ENCODE peak calls at places on chromosomes 6 and 20, in six cellular contexts. One of them, this sample, is unnamed.

GRCh38 chr6:156464100-156464878 is 312.9 kb upstream of the ARID1B start:
- DNase-seq in K562: no peak
- DNase-seq in HepG2: no peak
- DNase-seq in GM12878: peak
- DNase-seq in endothelial cell of umbilical vein: no peak
- DNase-seq in A549: no peak
- DNase-seq in this sample: no peak

GRCh38 chr20:53899351-53900167 is 170.8 kb downstream of the BCAS1 start:
- DNase-seq in endothelial cell of umbilical vein: peak
- DNase-seq in A549: peak
- DNase-seq in GM12878: peak
- DNase-seq in HepG2: no peak
- DNase-seq in K562: no peak
- DNase-seq in this sample: peak

GRCh38 chr20:44851545-44851944 is 34.0 kb upstream of the YWHAB start:
- DNase-seq in endothelial cell of umbilical vein: no peak
- DNase-seq in K562: no peak
- DNase-seq in HepG2: no peak
- DNase-seq in GM12878: no peak
- DNase-seq in A549: no peak
- DNase-seq in this sample: no peak

GRCh38 chr6:156840606-156841005 is 63.4 kb downstream of the ARID1B start:
- DNase-seq in endothelial cell of umbilical vein: no peak
- DNase-seq in HepG2: no peak
- DNase-seq in K562: no peak
- DNase-seq in A549: no peak
- DNase-seq in GM12878: no peak
- DNase-seq in this sample: no peak

GRCh38 chr6:189676-190075 is 102.6 kb upstream of the DUSP22 start:
- DNase-seq in A549: no peak
- DNase-seq in endothelial cell of umbilical vein: no peak
- DNase-seq in GM12878: no peak
- DNase-seq in HepG2: no peak
- DNase-seq in K562: no peak
- DNase-seq in this sample: no peak

GRCh38 chr20:5127204-5127858 is 523 bp downstream of the CDS2 start:
- DNase-seq in GM12878: peak
- DNase-seq in endothelial cell of umbilical vein: peak
- DNase-seq in HepG2: peak
- DNase-seq in A549: peak
- DNase-seq in K562: no peak
- DNase-seq in this sample: peak

GRCh38 chr6:123439371-123439770 is 197.4 kb downstream of the TRDN start:
- DNase-seq in endothelial cell of umbilical vein: no peak
- DNase-seq in HepG2: no peak
- DNase-seq in K562: no peak
- DNase-seq in A549: no peak
- DNase-seq in GM12878: no peak
- DNase-seq in this sample: no peak

GRCh38 chr6:147154454-147154853 is 49.8 kb upstream of the STXBP5 start:
- DNase-seq in endothelial cell of umbilical vein: no peak
- DNase-seq in A549: peak
- DNase-seq in HepG2: peak
- DNase-seq in GM12878: no peak
- DNase-seq in K562: no peak
- DNase-seq in this sample: peak

GRCh38 chr6:134031696-134032255 is 20.6 kb downstream of the SLC2A12 start:
- DNase-seq in K562: no peak
- DNase-seq in GM12878: no peak
- DNase-seq in A549: no peak
- DNase-seq in HepG2: no peak
- DNase-seq in endothelial cell of umbilical vein: no peak
- DNase-seq in this sample: no peak

GRCh38 chr20:44501448-44501847 is 20.4 kb downstream of the SERINC3 start:
- DNase-seq in GM12878: no peak
- DNase-seq in A549: no peak
- DNase-seq in K562: no peak
- DNase-seq in HepG2: no peak
- DNase-seq in endothelial cell of umbilical vein: no peak
- DNase-seq in this sample: no peak

GRCh38 chr6:70973591-70973990 is 16.7 kb upstream of the B3GAT2 start:
- DNase-seq in GM12878: no peak
- DNase-seq in endothelial cell of umbilical vein: no peak
- DNase-seq in HepG2: no peak
- DNase-seq in K562: no peak
- DNase-seq in A549: no peak
- DNase-seq in this sample: no peak

GRCh38 chr6:67952121-67952520 is 683.0 kb upstream of the ADGRB3 start:
- DNase-seq in K562: no peak
- DNase-seq in HepG2: no peak
- DNase-seq in endothelial cell of umbilical vein: no peak
- DNase-seq in GM12878: no peak
- DNase-seq in A549: no peak
- DNase-seq in this sample: no peak

GRCh38 chr20:38165966-38166706 is 1.1 kb upstream of the TGM2 start:
- DNase-seq in A549: no peak
- DNase-seq in K562: no peak
- DNase-seq in HepG2: peak
- DNase-seq in GM12878: no peak
- DNase-seq in endothelial cell of umbilical vein: peak
- DNase-seq in this sample: no peak

GRCh38 chr20:23347791-23348190 is 2.8 kb upstream of the NXT1 start:
- DNase-seq in endothelial cell of umbilical vein: no peak
- DNase-seq in A549: no peak
- DNase-seq in HepG2: no peak
- DNase-seq in K562: no peak
- DNase-seq in GM12878: no peak
- DNase-seq in this sample: no peak

GRCh38 chr20:35607003-35607735 is 8.5 kb upstream of the SPAG4 start:
- DNase-seq in A549: no peak
- DNase-seq in K562: no peak
- DNase-seq in endothelial cell of umbilical vein: no peak
- DNase-seq in GM12878: no peak
- DNase-seq in HepG2: no peak
- DNase-seq in this sample: no peak

GRCh38 chr6:34132486-34133185 is 13.3 kb downstream of the GRM4 start:
- DNase-seq in HepG2: peak
- DNase-seq in endothelial cell of umbilical vein: peak
- DNase-seq in A549: peak
- DNase-seq in K562: peak
- DNase-seq in GM12878: no peak
- DNase-seq in this sample: peak

GRCh38 chr6:113184736-113185135 is 672.4 kb upstream of the MARCKS start:
- DNase-seq in GM12878: no peak
- DNase-seq in A549: no peak
- DNase-seq in K562: no peak
- DNase-seq in endothelial cell of umbilical vein: no peak
- DNase-seq in HepG2: no peak
- DNase-seq in this sample: no peak

GRCh38 chr6:129555206-129555832 is 154.7 kb downstream of the ARHGAP18 start:
- DNase-seq in K562: no peak
- DNase-seq in endothelial cell of umbilical vein: no peak
- DNase-seq in A549: no peak
- DNase-seq in GM12878: no peak
- DNase-seq in HepG2: no peak
- DNase-seq in this sample: no peak

GRCh38 chr6:108946695-108947094 is 98.5 kb downstream of the ARMC2 start:
- DNase-seq in A549: no peak
- DNase-seq in endothelial cell of umbilical vein: no peak
- DNase-seq in HepG2: no peak
- DNase-seq in K562: no peak
- DNase-seq in GM12878: no peak
- DNase-seq in this sample: peak

GRCh38 chr6:159788757-159789376 is 535 bp downstream of the TCP1 start:
- DNase-seq in HepG2: peak
- DNase-seq in K562: peak
- DNase-seq in GM12878: no peak
- DNase-seq in A549: peak
- DNase-seq in endothelial cell of umbilical vein: peak
- DNase-seq in this sample: peak

GRCh38 chr6:108002365-108003221 is 44.6 kb upstream of the SEC63 start:
- DNase-seq in K562: no peak
- DNase-seq in GM12878: no peak
- DNase-seq in A549: peak
- DNase-seq in endothelial cell of umbilical vein: peak
- DNase-seq in HepG2: peak
- DNase-seq in this sample: no peak

GRCh38 chr20:9301129-9302072 is 213.0 kb upstream of the LAMP5 start:
- DNase-seq in K562: no peak
- DNase-seq in A549: peak
- DNase-seq in GM12878: no peak
- DNase-seq in endothelial cell of umbilical vein: peak
- DNase-seq in HepG2: peak
- DNase-seq in this sample: no peak

GRCh38 chr6:82959385-82959941 is 106.2 kb downstream of the UBE3D start:
- DNase-seq in HepG2: no peak
- DNase-seq in endothelial cell of umbilical vein: no peak
- DNase-seq in A549: no peak
- DNase-seq in GM12878: no peak
- DNase-seq in K562: no peak
- DNase-seq in this sample: no peak

GRCh38 chr6:10237284-10238043 is 177.4 kb downstream of the TFAP2A start:
- DNase-seq in K562: no peak
- DNase-seq in A549: peak
- DNase-seq in GM12878: no peak
- DNase-seq in endothelial cell of umbilical vein: no peak
- DNase-seq in HepG2: no peak
- DNase-seq in this sample: no peak

GRCh38 chr20:47315339-47315662 is 41.2 kb downstream of the ZMYND8 start:
- DNase-seq in K562: no peak
- DNase-seq in GM12878: no peak
- DNase-seq in endothelial cell of umbilical vein: peak
- DNase-seq in HepG2: no peak
- DNase-seq in A549: peak
- DNase-seq in this sample: no peak

GRCh38 chr20:24753136-24753535 is 195.9 kb upstream of the CST7 start:
- DNase-seq in K562: no peak
- DNase-seq in GM12878: no peak
- DNase-seq in HepG2: no peak
- DNase-seq in endothelial cell of umbilical vein: no peak
- DNase-seq in A549: no peak
- DNase-seq in this sample: no peak
- TF ChIP-seq MYC in K562: no peak
- TF ChIP-seq MYC in GM12878: no peak
- TF ChIP-seq MYC in HepG2: no peak
- TF ChIP-seq MYC in endothelial cell of umbilical vein: no peak
- TF ChIP-seq MYC in A549: no peak
- TF ChIP-seq MYC in this sample: no peak

DNA sequence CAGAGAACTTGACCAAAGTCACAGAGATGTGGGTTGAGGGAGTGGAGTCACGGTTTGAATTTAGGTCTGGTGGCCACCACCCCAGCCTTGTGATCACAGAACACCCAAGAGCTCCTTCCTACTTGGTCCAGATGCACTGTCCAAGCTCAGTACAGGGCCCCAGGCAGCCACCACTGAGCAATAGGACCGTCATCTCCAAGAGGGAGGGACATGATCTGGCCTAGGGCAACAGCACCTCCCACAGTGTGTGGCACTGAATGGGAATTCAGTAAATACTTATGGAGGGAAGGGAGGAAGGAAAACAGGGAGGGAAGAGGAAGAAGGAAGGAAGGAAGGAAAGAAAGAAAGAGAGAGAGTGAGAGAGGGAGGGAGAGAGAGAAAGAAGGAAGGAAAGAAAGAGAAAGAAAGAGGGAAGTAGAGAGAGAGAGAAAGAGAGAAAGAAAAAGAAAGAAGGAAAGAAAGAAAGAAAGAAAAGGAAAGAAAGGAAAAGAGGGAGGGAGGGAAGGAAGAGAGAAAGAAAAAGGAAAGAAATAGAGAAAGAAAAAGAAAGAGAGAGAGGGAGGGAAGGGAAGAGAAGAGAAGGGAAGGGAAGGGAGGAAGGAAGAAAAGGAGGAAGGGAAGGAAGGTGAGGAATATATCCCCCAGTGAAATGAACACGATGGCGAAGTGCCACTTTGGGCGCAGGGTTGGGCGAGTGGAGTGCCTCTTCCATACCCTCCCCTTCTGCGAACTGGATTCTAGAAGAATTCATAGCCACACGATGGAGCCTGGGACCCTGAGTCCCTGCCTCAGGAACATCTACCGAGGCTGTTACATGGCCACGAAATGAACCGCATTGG is 243.7 kb downstream of the TFAP2C start:
- DNase-seq in HepG2: no peak
- DNase-seq in endothelial cell of umbilical vein: no peak
- DNase-seq in GM12878: no peak
- DNase-seq in A549: peak
- DNase-seq in K562: no peak
- DNase-seq in this sample: peak
- TF ChIP-seq MAX in HepG2: no peak
- TF ChIP-seq MAX in endothelial cell of umbilical vein: no peak
- TF ChIP-seq MAX in GM12878: no peak
- TF ChIP-seq MAX in A549: no peak
- TF ChIP-seq MAX in K562: no peak
- TF ChIP-seq MAX in this sample: no peak

GRCh38 chr6:149847943-149848267 is 16.3 kb downstream of the LRP11 start:
- DNase-seq in K562: no peak
- DNase-seq in GM12878: no peak
- DNase-seq in A549: no peak
- DNase-seq in HepG2: no peak
- DNase-seq in endothelial cell of umbilical vein: no peak
- DNase-seq in this sample: no peak

GRCh38 chr6:149854532-149854931 is 9.6 kb downstream of the LRP11 start:
- DNase-seq in K562: no peak
- DNase-seq in HepG2: no peak
- DNase-seq in A549: peak
- DNase-seq in endothelial cell of umbilical vein: no peak
- DNase-seq in GM12878: no peak
- DNase-seq in this sample: no peak

GRCh38 chr6:149852881-149853280 is 11.3 kb downstream of the LRP11 start:
- DNase-seq in K562: no peak
- DNase-seq in HepG2: no peak
- DNase-seq in GM12878: no peak
- DNase-seq in endothelial cell of umbilical vein: peak
- DNase-seq in A549: no peak
- DNase-seq in this sample: no peak

GRCh38 chr6:149852180-149852579 is 12.0 kb downstream of the LRP11 start:
- DNase-seq in HepG2: no peak
- DNase-seq in endothelial cell of umbilical vein: peak
- DNase-seq in A549: no peak
- DNase-seq in GM12878: peak
- DNase-seq in K562: no peak
- DNase-seq in this sample: peak

DNA sequence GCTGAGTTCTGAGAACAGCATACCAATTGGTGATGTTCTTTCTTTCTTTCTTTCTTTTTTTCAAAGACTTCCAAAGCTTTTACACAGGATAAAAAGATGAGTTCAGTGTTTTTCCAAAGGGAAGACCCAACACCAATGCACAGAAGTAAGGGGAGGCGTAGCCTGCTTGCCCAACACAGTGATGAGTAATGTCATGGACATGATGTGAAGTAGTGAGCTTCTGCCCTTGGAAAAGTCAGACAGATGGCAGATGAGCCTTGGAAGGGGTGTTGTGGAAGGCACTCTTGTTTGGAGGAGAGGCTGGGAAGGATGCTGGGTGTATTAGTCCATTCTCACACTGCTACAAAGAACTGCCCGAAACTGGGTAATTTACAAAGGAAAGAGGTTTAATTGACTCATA is 12.7 kb downstream of the LRP11 start:
- DNase-seq in GM12878: no peak
- DNase-seq in K562: no peak
- DNase-seq in HepG2: no peak
- DNase-seq in A549: no peak
- DNase-seq in endothelial cell of umbilical vein: no peak
- DNase-seq in this sample: no peak
- TF ChIP-seq MYC in GM12878: no peak
- TF ChIP-seq MYC in K562: no peak
- TF ChIP-seq MYC in HepG2: no peak
- TF ChIP-seq MYC in A549: no peak
- TF ChIP-seq MYC in endothelial cell of umbilical vein: no peak
- TF ChIP-seq MYC in this sample: no peak

GRCh38 chr6:128478230-128479047 is 42.0 kb downstream of the PTPRK start:
- DNase-seq in A549: no peak
- DNase-seq in K562: no peak
- DNase-seq in endothelial cell of umbilical vein: no peak
- DNase-seq in GM12878: no peak
- DNase-seq in HepG2: no peak
- DNase-seq in this sample: no peak
- TF ChIP-seq MAX in A549: no peak
- TF ChIP-seq MAX in K562: no peak
- TF ChIP-seq MAX in endothelial cell of umbilical vein: no peak
- TF ChIP-seq MAX in GM12878: no peak
- TF ChIP-seq MAX in HepG2: no peak
- TF ChIP-seq MAX in this sample: no peak

This sample was measured in NB4.